ENCODE peak calls at places on chromosomes 2 and 18, in five cellular contexts. Q is IMR-90, M is trophoblast cell, P is neuronal stem cell, T is H1. S is an unnamed sample.

GRCh38 chr2:143161982-143162837 is 33.0 kb downstream of the ARHGAP15 start:
- DNase-seq in P (peak), Q (peak), T (no peak), M (peak), S (peak)

GRCh38 chr18:1062592-1062991 is 157.9 kb downstream of the ADCYAP1 start:
- DNase-seq in P (no peak), T (no peak), Q (no peak), M (no peak), S (no peak)

GRCh38 chr2:236616031-236616430 is 46.4 kb downstream of the ACKR3 start:
- DNase-seq in T (no peak), P (no peak), Q (no peak), M (peak), S (no peak)

GRCh38 chr2:168757223-168757622 is 45.2 kb upstream of the NOSTRIN start:
- DNase-seq in Q (no peak), P (no peak), T (no peak), M (no peak), S (no peak)

GRCh38 chr2:173037245-173038106 is 38.2 kb upstream of the MAP3K20 start:
- DNase-seq in P (no peak), T (no peak), M (no peak), Q (peak), S (no peak)

GRCh38 chr18:34595673-34596072 is 114.4 kb upstream of the DTNA start:
- DNase-seq in P (no peak), M (no peak), T (no peak), Q (peak), S (peak)

GRCh38 chr18:69935319-69936190 is 12.1 kb downstream of the CD226 start:
- DNase-seq in T (no peak), M (no peak), P (peak), Q (no peak), S (no peak)

GRCh38 chr2:879540-879939 is 71.1 kb upstream of the SNTG2 start:
- DNase-seq in Q (no peak), P (no peak), M (no peak), T (no peak), S (no peak)

GRCh38 chr2:36569267-36569860 is 28.6 kb downstream of the FEZ2 start:
- DNase-seq in T (no peak), P (no peak), M (no peak), Q (no peak), S (peak)

GRCh38 chr2:168730391-168730790 is 72.0 kb upstream of the NOSTRIN start:
- DNase-seq in M (no peak), T (no peak), P (no peak), Q (peak), S (no peak)

GRCh38 chr2:236634203-236634602 is 64.6 kb downstream of the ACKR3 start:
- DNase-seq in Q (no peak), M (no peak), P (no peak), T (no peak), S (no peak)

GRCh38 chr2:124985210-124985760 is 960.2 kb downstream of the CNTNAP5 start:
- DNase-seq in T (no peak), M (no peak), P (no peak), Q (no peak), S (peak)

GRCh38 chr2:34254272-34254882 is 655.3 kb upstream of the FAM98A start:
- DNase-seq in T (no peak), P (no peak), M (no peak), Q (no peak), S (no peak)

GRCh38 chr18:73848656-73849055 is 299.0 kb downstream of the FBXO15 start:
- DNase-seq in M (no peak), T (no peak), Q (peak), P (no peak), S (peak)

GRCh38 chr2:101710690-101711318 is 13.3 kb downstream of the MAP4K4 start:
- DNase-seq in T (no peak), M (no peak), Q (peak), P (no peak), S (no peak)

GRCh38 chr18:41942254-41942653 is 12.8 kb upstream of the PIK3C3 start:
- DNase-seq in T (no peak), M (no peak), Q (no peak), P (no peak), S (no peak)

GRCh38 chr18:45757005-45757404 is 33.0 kb downstream of the SLC14A1 start:
- DNase-seq in P (no peak), T (no peak), Q (no peak), M (no peak), S (no peak)

GRCh38 chr2:5618271-5618670 is 73.9 kb upstream of the SOX11 start:
- DNase-seq in T (no peak), M (no peak), Q (no peak), P (peak), S (no peak)

GRCh38 chr2:136085810-136086209 is 32.1 kb downstream of the CXCR4 start:
- DNase-seq in M (no peak), Q (no peak), T (no peak), P (no peak), S (no peak)

GRCh38 chr2:46198164-46198883 is 98.9 kb upstream of the EPAS1 start:
- DNase-seq in T (no peak), M (peak), P (no peak), Q (peak), S (no peak)

GRCh38 chr2:235639387-235639786 is 145.5 kb downstream of the AGAP1 start:
- DNase-seq in Q (peak), T (no peak), M (peak), P (no peak), S (peak)

GRCh38 chr2:171225302-171225980 is 64.7 kb upstream of the TLK1 start:
- DNase-seq in P (no peak), T (no peak), M (peak), Q (peak), S (peak)

GRCh38 chr18:3995476-3996102 is 459.5 kb downstream of the DLGAP1 start:
- DNase-seq in P (peak), Q (peak), T (no peak), M (peak), S (peak)

GRCh38 chr18:58231930-58232329 is 187.9 kb downstream of the NEDD4L start:
- DNase-seq in T (no peak), M (peak), P (no peak), Q (no peak), S (no peak)

GRCh38 chr2:1371066-1371465 is 42.2 kb upstream of the TPO start:
- DNase-seq in P (no peak), T (no peak), M (no peak), Q (no peak), S (no peak)

GRCh38 chr2:113203901-113204519 is 30.2 kb downstream of the PSD4 start:
- DNase-seq in T (peak), Q (peak), M (peak), P (peak), S (peak)

GRCh38 chr2:32752205-32752604 is 124.4 kb downstream of the TTC27 start:
- DNase-seq in P (no peak), Q (peak), T (no peak), M (no peak), S (no peak)

GRCh38 chr18:12159446-12159845 is 65.8 kb downstream of the ANKRD62 start:
- DNase-seq in Q (peak), T (no peak), P (no peak), M (peak), S (peak)

GRCh38 chr18:75168654-75169053 is 40.3 kb downstream of the PTGR3 start:
- DNase-seq in Q (no peak), M (no peak), T (no peak), P (no peak), S (no peak)

GRCh38 chr2:12389354-12390045 is 327.2 kb upstream of the TRIB2 start:
- DNase-seq in P (no peak), T (no peak), M (peak), Q (peak), S (no peak)

GRCh38 chr2:32811696-32812095 is 135.1 kb upstream of the LTBP1 start:
- DNase-seq in M (no peak), T (no peak), P (no peak), Q (no peak), S (no peak)

GRCh38 chr18:23626451-23627279 is 36.0 kb downstream of the ANKRD29 start:
- DNase-seq in T (no peak), M (no peak), P (no peak), Q (peak), S (no peak)

GRCh38 chr2:226552571-226553285 is 246.9 kb downstream of the IRS1 start:
- DNase-seq in T (no peak), P (no peak), M (no peak), Q (no peak), S (no peak)

GRCh38 chr2:164145093-164145987 is 409.5 kb upstream of the FIGN start:
- DNase-seq in P (no peak), T (no peak), Q (peak), M (no peak), S (peak)

GRCh38 chr2:234502285-234502918 is 5.5 kb upstream of the ARL4C start:
- DNase-seq in P (no peak), T (no peak), M (no peak), Q (peak), S (peak)

GRCh38 chr2:138501427-138502252 is at the start of gene SPOPL:
- DNase-seq in T (peak), Q (peak), M (peak), P (peak), S (peak)

GRCh38 chr2:29232041-29232440 is 116.8 kb downstream of the CLIP4 start:
- DNase-seq in T (no peak), Q (no peak), P (no peak), M (no peak), S (no peak)

GRCh38 chr2:237195396-237196119 is 109.9 kb downstream of the COPS8 start:
- DNase-seq in P (no peak), Q (no peak), M (no peak), T (no peak), S (peak)

GRCh38 chr2:226136739-226137138 is 662.9 kb downstream of the IRS1 start:
- DNase-seq in P (no peak), M (peak), Q (no peak), T (no peak), S (no peak)

GRCh38 chr2:217393585-217394032 is 533.7 kb upstream of the TNP1 start:
- DNase-seq in Q (peak), T (no peak), P (no peak), M (no peak), S (no peak)

DNA sequence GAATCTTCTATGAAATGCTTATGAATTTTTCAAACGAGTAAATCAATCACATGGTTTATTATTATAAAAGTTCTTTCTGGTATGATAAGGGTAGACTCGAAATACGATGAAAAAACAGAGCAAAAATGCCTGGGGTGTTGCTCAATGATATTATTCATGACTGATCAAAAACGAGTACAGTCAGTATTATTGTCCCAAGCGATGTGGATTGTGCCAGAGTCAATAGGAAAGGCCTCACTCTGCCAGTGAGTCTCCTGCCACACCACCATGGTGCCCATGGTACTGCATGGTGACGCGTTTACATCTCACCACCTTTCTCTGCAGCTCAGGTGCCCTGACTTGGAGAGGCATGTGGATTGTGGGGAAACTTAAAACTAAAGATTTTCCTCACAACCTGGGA is 58.5 kb downstream of the KCTD1 start:
- DNase-seq in T (no peak), Q (peak), M (no peak), P (no peak), S (no peak)
- H3K4me3 ChIP-seq in T (no peak), Q (no peak), M (no peak), P (no peak), S (no peak)

DNA sequence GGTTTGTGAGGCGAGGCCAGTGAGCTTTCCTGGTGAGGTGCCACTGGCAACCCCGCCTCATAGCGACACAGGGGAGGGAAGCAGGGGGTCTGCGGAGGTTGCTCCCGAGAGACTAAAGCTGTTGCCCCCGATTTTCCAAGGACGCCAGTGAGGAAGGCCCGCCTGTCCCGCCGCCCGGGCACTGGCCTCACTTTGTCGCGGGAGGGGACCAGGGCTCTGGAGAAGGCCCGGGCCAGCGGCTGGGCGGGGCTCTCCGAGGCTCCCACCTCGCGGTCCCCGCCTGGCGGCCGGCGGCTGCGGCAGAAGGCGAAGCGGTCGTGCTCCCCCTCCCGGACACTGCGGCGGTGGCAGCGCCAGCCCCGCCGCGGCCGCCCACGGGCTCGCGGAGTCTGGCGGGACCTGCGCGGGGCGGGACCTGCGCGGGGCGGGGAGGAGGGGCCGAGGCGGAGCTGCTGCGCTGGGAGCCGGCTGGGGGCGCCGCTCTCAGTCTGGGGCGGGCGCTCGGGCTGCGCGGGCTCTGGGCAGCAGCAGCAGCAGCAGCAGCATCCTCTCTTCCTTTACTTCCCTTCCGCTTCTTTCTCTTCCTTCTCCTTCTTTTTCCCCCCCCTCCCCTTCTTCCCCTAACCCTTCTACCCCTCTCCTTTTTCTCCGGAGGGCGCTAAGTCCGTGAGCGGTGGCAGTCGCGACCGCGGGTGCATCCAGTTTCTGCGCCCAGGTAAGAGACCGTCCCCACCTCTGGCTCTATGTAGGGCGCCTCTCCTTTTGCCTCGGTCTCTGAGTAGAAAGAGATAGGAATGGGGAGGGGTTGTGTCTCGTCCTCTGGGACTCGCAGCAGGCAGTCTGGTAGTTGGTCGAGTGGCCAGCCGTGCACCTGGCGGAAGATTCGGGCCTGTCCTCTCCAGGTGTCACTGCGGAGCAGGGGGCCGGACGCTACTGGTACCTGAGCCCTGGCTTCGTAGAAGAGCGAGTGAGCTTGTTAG is at the start of gene MAP2:
- DNase-seq in T (peak), Q (peak), M (peak), P (peak), S (peak)
- H3K14ac ChIP-seq in T (no peak), Q (no peak), M (peak), P (peak), S (peak)

GRCh38 chr2:71716697-71717624 is 263.6 kb downstream of the DYSF start:
- DNase-seq in P (no peak), M (no peak), Q (peak), T (no peak), S (peak)
- H3K4me3 ChIP-seq in P (no peak), M (no peak), Q (no peak), T (no peak), S (no peak)

GRCh38 chr2:9814129-9814868 is 29.0 kb upstream of the TAF1B start:
- DNase-seq in P (no peak), Q (no peak), T (no peak), M (no peak), S (no peak)
- H3K14ac ChIP-seq in P (no peak), Q (peak), T (no peak), M (peak), S (no peak)

GRCh38 chr2:128618642-128619041 is 300.0 kb upstream of the HS6ST1 start:
- DNase-seq in T (no peak), M (no peak), P (no peak), Q (no peak), S (no peak)

GRCh38 chr2:128621074-128621473 is 302.4 kb upstream of the HS6ST1 start:
- DNase-seq in M (no peak), T (no peak), Q (no peak), P (no peak), S (no peak)

GRCh38 chr2:128617661-128618060 is 299.0 kb upstream of the HS6ST1 start:
- DNase-seq in M (no peak), Q (no peak), P (no peak), T (no peak), S (no peak)

GRCh38 chr2:128617029-128617590 is 298.4 kb upstream of the HS6ST1 start:
- DNase-seq in T (no peak), M (no peak), Q (no peak), P (no peak), S (no peak)

GRCh38 chr2:128619471-128620325 is 301.0 kb upstream of the HS6ST1 start:
- DNase-seq in Q (no peak), P (no peak), T (no peak), M (no peak), S (no peak)
- H3K4me3 ChIP-seq in Q (no peak), P (no peak), T (no peak), M (no peak), S (no peak)